ENCODE peak calls at places on chromosomes 4 and X, in four cellular contexts. F is HCT116, A is PC-3, E is K562. P is an unnamed sample.

GRCh38 chrX:51148848-51149247 is 183.8 kb upstream of the NUDT10 start:
- DNase-seq in F (peak), A (peak), E (no peak), P (peak)

GRCh38 chr4:161522031-161522430 is 641.8 kb downstream of the FSTL5 start:
- DNase-seq in F (no peak), A (no peak), E (no peak), P (no peak)

GRCh38 chr4:119034276-119035008 is 101.2 kb upstream of the MYOZ2 start:
- DNase-seq in F (no peak), A (no peak), E (no peak), P (no peak)

GRCh38 chr4:145732895-145733880 is 53.2 kb downstream of the C4orf51 start:
- DNase-seq in F (peak), A (peak), E (peak), P (peak)

GRCh38 chr4:86291180-86291579 is 68.7 kb downstream of the MAPK10 start:
- DNase-seq in F (no peak), A (no peak), E (no peak), P (no peak)

GRCh38 chr4:41072021-41072777 is 142.1 kb downstream of the APBB2 start:
- DNase-seq in F (no peak), A (no peak), E (no peak), P (peak)

GRCh38 chr4:32133141-32133540 is 1413.0 kb downstream of the PCDH7 start:
- DNase-seq in F (no peak), A (no peak), E (no peak), P (no peak)

GRCh38 chrX:51860679-51861078 is 32.7 kb upstream of the MAGED1 start:
- DNase-seq in F (peak), A (peak), E (peak), P (peak)

GRCh38 chrX:151458824-151459223 is 61.8 kb downstream of the VMA21 start:
- DNase-seq in F (no peak), A (no peak), E (no peak), P (no peak)

GRCh38 chr4:46389301-46389761 is 597 bp downstream of the GABRA2 start:
- DNase-seq in F (no peak), A (no peak), E (no peak), P (peak)

GRCh38 chr4:46388860-46389259 is 1.1 kb downstream of the GABRA2 start:
- DNase-seq in F (no peak), A (no peak), E (no peak), P (no peak)

GRCh38 chr4:46387956-46388355 is 2.0 kb downstream of the GABRA2 start:
- DNase-seq in F (no peak), A (no peak), E (no peak), P (no peak)

GRCh38 chr4:46392421-46392820 is 2.5 kb upstream of the GABRA2 start:
- DNase-seq in F (no peak), A (peak), E (no peak), P (peak)

GRCh38 chr4:46390353-46391058 is 578 bp upstream of the GABRA2 start:
- DNase-seq in F (no peak), A (no peak), E (no peak), P (peak)
- TF ChIP-seq EZH2 in F (no peak), A (no peak), E (no peak), P (peak)

DNA sequence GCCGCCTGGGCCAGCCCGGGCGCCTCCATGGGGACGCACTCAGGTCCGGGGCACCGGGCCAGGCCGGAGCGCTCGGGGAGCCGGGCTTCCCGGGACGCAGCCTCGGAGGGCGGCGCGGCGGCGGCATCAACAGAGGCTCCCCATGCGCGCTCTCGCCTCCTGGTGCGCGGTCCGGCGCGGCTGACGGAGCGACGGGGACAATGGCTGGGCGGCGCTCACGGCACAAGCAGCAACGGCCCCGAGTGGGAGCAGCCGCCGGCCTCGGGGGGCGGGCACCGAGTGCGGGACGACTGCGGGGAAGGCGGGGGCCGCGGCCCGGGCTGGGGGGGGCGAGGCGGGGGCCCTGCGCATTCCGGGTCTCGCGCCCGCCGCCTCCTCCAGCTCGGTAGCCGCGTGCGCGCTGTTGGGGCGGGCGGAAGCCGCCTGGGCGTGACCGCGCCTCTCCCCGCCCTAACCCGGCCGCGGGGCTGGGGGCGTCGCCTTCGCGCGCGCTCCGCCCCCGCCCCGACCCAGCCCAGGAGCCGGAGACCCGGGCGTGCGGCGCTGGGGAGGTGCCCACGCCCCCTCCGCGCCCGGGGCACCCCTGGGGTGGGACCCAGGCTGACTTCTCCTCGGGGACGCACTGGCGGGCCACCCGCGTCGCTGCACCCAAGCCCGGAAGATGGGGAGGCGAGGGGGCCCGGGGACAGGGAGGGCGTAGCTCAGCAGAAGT is at the start of gene PRKX:
- DNase-seq in F (no peak), A (peak), E (peak), P (peak)
- H3K4me2 ChIP-seq in F (peak), A (peak), E (peak), P (peak)

GRCh38 chr4:7194251-7195137 is 2.2 kb downstream of the SORCS2 start:
- DNase-seq in F (no peak), A (peak), E (no peak), P (peak)

GRCh38 chr4:7191546-7192251 is 639 bp upstream of the SORCS2 start:
- DNase-seq in F (no peak), A (no peak), E (no peak), P (no peak)

GRCh38 chr4:7195138-7195510 is 2.8 kb downstream of the SORCS2 start:
- DNase-seq in F (no peak), A (no peak), E (no peak), P (no peak)

GRCh38 chr4:7192252-7193039 is at the start of gene SORCS2:
- DNase-seq in F (no peak), A (peak), E (peak), P (peak)

GRCh38 chr4:7193040-7193958 is 961 bp downstream of the SORCS2 start:
- DNase-seq in F (no peak), A (peak), E (no peak), P (peak)
- TF ChIP-seq EZH2 in F (no peak), A (no peak), E (no peak), P (no peak)

GRCh38 chrX:115584715-115585114 is 23.7 kb downstream of the PLS3 start:
- DNase-seq in F (no peak), A (peak), E (no peak), P (no peak)
- H3K4me2 ChIP-seq in F (no peak), A (peak), E (no peak), P (no peak)

DNA sequence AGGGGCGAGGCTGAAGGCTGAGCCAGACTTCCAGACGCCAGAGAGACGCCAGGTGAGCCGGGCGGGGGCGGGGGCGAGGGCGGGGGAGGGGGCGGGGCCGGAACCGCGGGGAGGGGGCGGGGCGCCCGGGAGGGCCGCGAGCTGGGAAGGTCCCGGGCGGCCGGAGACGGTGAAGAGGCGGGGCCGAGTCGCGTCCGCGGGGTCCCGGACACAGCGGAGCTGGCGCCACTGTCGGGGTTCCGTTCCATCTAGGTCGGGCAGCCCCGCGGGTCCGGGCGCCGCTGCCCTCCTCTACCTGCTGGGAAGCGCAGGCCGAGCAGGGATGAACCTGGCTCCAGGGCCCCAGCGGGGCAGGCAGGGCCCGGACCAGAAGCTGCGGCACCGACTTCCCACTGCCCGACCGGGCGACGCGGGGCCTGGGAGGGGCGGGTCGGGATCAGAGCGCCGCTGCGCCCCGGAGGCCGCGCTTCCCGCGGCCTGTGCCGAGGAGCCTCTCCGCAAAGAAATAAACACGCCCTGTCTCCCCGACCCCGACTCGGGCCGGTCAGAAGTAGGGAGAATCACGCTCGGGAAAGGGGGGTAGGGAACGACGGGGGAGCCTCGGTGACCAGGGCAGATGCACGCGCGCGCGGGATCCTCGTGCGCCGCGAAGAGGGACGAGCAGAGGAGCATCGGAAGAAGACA is 10.6 kb downstream of the HMX1 start:
- DNase-seq in F (no peak), A (no peak), E (no peak), P (peak)
- TF ChIP-seq EZH2 in F (no peak), A (no peak), E (no peak), P (peak)

P was measured in neural progenitor cell.